ENCODE peak calls at places on chromosomes 13 and 19, in ten cellular contexts. L, N, G, O, Y, H, J, Z, S and X are unnamed samples.
A peak's percentile ranks its signal among the peaks of the same experiment; 100 is the strongest.

GRCh38 chr19:58561373-58562125 is 3.1 kb upstream of the UBE2M start:
- DNase-seq in H (no peak), O (no peak), J (no peak), S (no peak), Y (no peak), N (no peak), G (no peak), L (no peak), Z (no peak), X (no peak)

GRCh38 chr19:50167314-50167721 is 4.2 kb upstream of the IZUMO2 start:
- DNase-seq in Z (no peak), H (no peak), O (no peak), Y (peak; percentile 70), G (no peak), J (peak; percentile 89), N (no peak), S (no peak), L (no peak), X (no peak)

GRCh38 chr13:26919311-26919710 is 158.7 kb upstream of the GPR12 start:
- DNase-seq in O (peak; percentile 59), S (no peak), G (no peak), Z (no peak), J (no peak), L (no peak), Y (no peak), N (no peak), H (no peak), X (no peak)

GRCh38 chr19:1232652-1233360 is 5.0 kb downstream of the CBARP start:
- DNase-seq in O (no peak), H (no peak), N (peak; percentile 58), Y (peak; percentile 67), L (no peak), G (no peak), S (no peak), J (no peak), Z (peak; percentile 77), X (no peak)

GRCh38 chr13:50584856-50585580 is 258.5 kb downstream of the DLEU7 start:
- DNase-seq in Z (no peak), Y (no peak), S (no peak), O (no peak), J (no peak), G (no peak), L (no peak), N (no peak), H (no peak), X (no peak)

GRCh38 chr13:100115693-100116254 is 26.9 kb downstream of the PCCA start:
- DNase-seq in L (no peak), N (no peak), J (no peak), H (no peak), G (no peak), Y (no peak), O (no peak), Z (no peak), S (no peak), X (no peak)

GRCh38 chr19:46390866-46391265 is 22.5 kb downstream of the CCDC8 start:
- DNase-seq in L (no peak), S (no peak), O (no peak), J (no peak), Y (no peak), H (no peak), G (peak; percentile 46), Z (no peak), N (no peak), X (no peak)

GRCh38 chr13:71771144-71771543 is 95.9 kb downstream of the DACH1 start:
- DNase-seq in L (no peak), Y (no peak), Z (no peak), S (no peak), H (no peak), O (no peak), G (no peak), N (no peak), J (no peak), X (no peak)

GRCh38 chr13:87280139-87280538 is 391.0 kb upstream of the SLITRK5 start:
- DNase-seq in G (no peak), O (no peak), H (peak; percentile 0), N (no peak), J (no peak), Z (peak; percentile 1), Y (no peak), L (no peak), S (no peak), X (no peak)

GRCh38 chr19:2600914-2601870 is 101.3 kb downstream of the GNG7 start:
- DNase-seq in N (no peak), Y (no peak), S (no peak), G (no peak), J (no peak), H (no peak), O (no peak), Z (no peak), L (no peak), X (no peak)

GRCh38 chr19:44959691-44960090 is 4.5 kb downstream of the CLPTM1 start:
- DNase-seq in Z (no peak), H (no peak), L (no peak), S (no peak), J (no peak), G (no peak), O (no peak), Y (no peak), N (no peak), X (no peak)

GRCh38 chr19:38709671-38710415 is 34.4 kb downstream of the CAPN12 start:
- DNase-seq in O (no peak), J (no peak), Y (no peak), G (no peak), S (no peak), L (no peak), Z (no peak), H (no peak), N (no peak), X (no peak)

GRCh38 chr13:99972190-99972731 is 694 bp upstream of the ZIC5 start:
- DNase-seq in Y (no peak), L (no peak), J (no peak), G (no peak), O (no peak), N (no peak), H (no peak), S (peak; percentile 10), Z (no peak), X (no peak)

GRCh38 chr19:51480590-51480989 is 2.3 kb downstream of the CEACAM18 start:
- DNase-seq in L (no peak), O (peak; percentile 43), S (no peak), G (no peak), J (no peak), Z (no peak), Y (no peak), H (peak; percentile 22), N (peak; percentile 8), X (peak; percentile 32)

GRCh38 chr13:29969286-29969685 is 118.9 kb upstream of the UBL3 start:
- DNase-seq in S (no peak), Z (peak; percentile 8), O (peak; percentile 83), H (no peak), G (no peak), L (no peak), J (no peak), N (no peak), Y (no peak), X (peak; percentile 9)

GRCh38 chr19:4582980-4583842 is 23.7 kb upstream of the SEMA6B start:
- DNase-seq in Y (no peak), N (peak; percentile 40), H (no peak), L (no peak), G (no peak), O (peak; percentile 81), S (no peak), Z (no peak), J (no peak), X (no peak)

GRCh38 chr19:41785653-41786052 is 10.7 kb upstream of the CEACAM3 start:
- DNase-seq in L (peak; percentile 65), Y (peak; percentile 68), S (peak; percentile 70), H (peak; percentile 90), G (no peak), O (peak; percentile 58), J (peak; percentile 98), N (peak; percentile 55), Z (peak; percentile 70), X (peak; percentile 81)

GRCh38 chr19:55227241-55228014 is 1.1 kb downstream of the TMEM86B start:
- DNase-seq in H (no peak), J (no peak), Y (no peak), S (no peak), L (no peak), N (no peak), Z (no peak), G (no peak), O (no peak), X (no peak)

GRCh38 chr13:73781384-73781783 is 352.8 kb downstream of the KLF12 start:
- DNase-seq in J (no peak), G (no peak), O (no peak), Y (no peak), L (no peak), N (no peak), H (no peak), S (no peak), Z (no peak), X (no peak)

GRCh38 chr19:39146686-39147450 is 21.3 kb downstream of the PAK4 start:
- DNase-seq in Z (no peak), O (no peak), S (no peak), G (no peak), J (no peak), N (no peak), L (no peak), H (no peak), Y (no peak), X (no peak)

GRCh38 chr13:96091164-96091931 is 1.4 kb downstream of the HS6ST3 start:
- DNase-seq in J (peak; percentile 40), G (peak; percentile 13), H (no peak), Z (peak; percentile 1), S (no peak), N (no peak), L (no peak), O (no peak), Y (peak; percentile 63), X (no peak)

GRCh38 chr13:72255908-72256307 is 388.9 kb upstream of the DACH1 start:
- DNase-seq in L (no peak), Y (peak; percentile 56), H (peak; percentile 16), J (peak; percentile 17), N (peak; percentile 67), O (peak; percentile 62), G (no peak), Z (peak; percentile 55), S (no peak), X (peak; percentile 73)

GRCh38 chr19:29404951-29405727 is 120.7 kb upstream of the VSTM2B start:
- DNase-seq in S (no peak), O (peak; percentile 4), N (no peak), G (no peak), Y (no peak), L (no peak), H (no peak), J (peak; percentile 89), Z (no peak), X (no peak)

GRCh38 chr19:13843104-13843921 is 33.6 kb upstream of the NANOS3 start:
- DNase-seq in N (peak; percentile 81), Y (peak; percentile 57), Z (no peak), O (peak; percentile 87), S (no peak), G (peak; percentile 57), H (no peak), J (peak; percentile 52), L (no peak), X (no peak)

GRCh38 chr19:13190781-13191540 is 40.8 kb downstream of the IER2 start:
- DNase-seq in S (no peak), O (no peak), Z (no peak), Y (no peak), L (no peak), J (no peak), N (no peak), G (no peak), H (peak; percentile 56), X (no peak)

GRCh38 chr19:38769635-38770211 is 3.6 kb downstream of the LGALS7 start:
- DNase-seq in J (no peak), O (peak; percentile 47), Z (peak; percentile 82), Y (peak; percentile 84), H (peak; percentile 85), L (peak; percentile 87), S (peak; percentile 96), N (no peak), G (peak; percentile 91), X (no peak)

GRCh38 chr13:40187836-40188591 is 478.4 kb downstream of the FOXO1 start:
- DNase-seq in Y (no peak), N (no peak), L (no peak), O (no peak), Z (no peak), G (no peak), H (no peak), J (no peak), S (peak; percentile 54), X (no peak)

GRCh38 chr13:104993708-104994107 is 1541.8 kb downstream of the EFNB2 start:
- DNase-seq in H (no peak), Y (no peak), O (no peak), J (no peak), L (no peak), N (no peak), G (no peak), S (no peak), Z (no peak), X (no peak)